ENCODE peak calls at places on chromosomes 3 and 15, in nine cellular contexts. One of them, this sample, is unnamed.

GRCh38 chr15:88419830-88420229 is 47.4 kb downstream of the MRPL46 start:
- DNase-seq in H9: no peak
- DNase-seq in PC-3: no peak
- DNase-seq in activated CD8-positive, alpha-beta memory T cell treated with anti-CD3 and anti-CD28 coated beads for 24 hours: no peak
- DNase-seq in HEK293T: no peak
- DNase-seq in midbrain: no peak
- DNase-seq in adrenal gland: no peak
- DNase-seq in activated T-helper 1 cell treated with anti-CD3 and anti-CD28 coated beads, Interleukin-2, amount 50 U/mL, for 16 hours: no peak
- DNase-seq in nephron progenitor cell: no peak
- DNase-seq in this sample: no peak

GRCh38 chr3:99938270-99938955 is 120.8 kb downstream of the CMSS1 start:
- DNase-seq in adrenal gland: no peak
- DNase-seq in nephron progenitor cell: no peak
- DNase-seq in H9: no peak
- DNase-seq in PC-3: no peak
- DNase-seq in midbrain: no peak
- DNase-seq in activated CD8-positive, alpha-beta memory T cell treated with anti-CD3 and anti-CD28 coated beads for 24 hours: no peak
- DNase-seq in HEK293T: no peak
- DNase-seq in activated T-helper 1 cell treated with anti-CD3 and anti-CD28 coated beads, Interleukin-2, amount 50 U/mL, for 16 hours: no peak
- DNase-seq in this sample: no peak

GRCh38 chr3:73399106-73399505 is 225.6 kb downstream of the PDZRN3 start:
- DNase-seq in activated T-helper 1 cell treated with anti-CD3 and anti-CD28 coated beads, Interleukin-2, amount 50 U/mL, for 16 hours: no peak
- DNase-seq in activated CD8-positive, alpha-beta memory T cell treated with anti-CD3 and anti-CD28 coated beads for 24 hours: no peak
- DNase-seq in nephron progenitor cell: no peak
- DNase-seq in HEK293T: no peak
- DNase-seq in PC-3: no peak
- DNase-seq in midbrain: no peak
- DNase-seq in H9: no peak
- DNase-seq in adrenal gland: no peak
- DNase-seq in this sample: no peak

GRCh38 chr3:150871192-150871591 is 34.0 kb downstream of the MINDY4B start:
- DNase-seq in midbrain: no peak
- DNase-seq in HEK293T: no peak
- DNase-seq in adrenal gland: no peak
- DNase-seq in PC-3: peak
- DNase-seq in activated CD8-positive, alpha-beta memory T cell treated with anti-CD3 and anti-CD28 coated beads for 24 hours: no peak
- DNase-seq in nephron progenitor cell: no peak
- DNase-seq in H9: no peak
- DNase-seq in activated T-helper 1 cell treated with anti-CD3 and anti-CD28 coated beads, Interleukin-2, amount 50 U/mL, for 16 hours: no peak
- DNase-seq in this sample: no peak

GRCh38 chr15:77547801-77548607 is 84.7 kb downstream of the LINGO1 start:
- DNase-seq in HEK293T: no peak
- DNase-seq in H9: peak
- DNase-seq in midbrain: no peak
- DNase-seq in activated T-helper 1 cell treated with anti-CD3 and anti-CD28 coated beads, Interleukin-2, amount 50 U/mL, for 16 hours: no peak
- DNase-seq in activated CD8-positive, alpha-beta memory T cell treated with anti-CD3 and anti-CD28 coated beads for 24 hours: no peak
- DNase-seq in nephron progenitor cell: no peak
- DNase-seq in adrenal gland: no peak
- DNase-seq in PC-3: no peak
- DNase-seq in this sample: no peak

GRCh38 chr3:380801-381200 is 184.2 kb downstream of the CHL1 start:
- DNase-seq in H9: no peak
- DNase-seq in activated T-helper 1 cell treated with anti-CD3 and anti-CD28 coated beads, Interleukin-2, amount 50 U/mL, for 16 hours: no peak
- DNase-seq in HEK293T: no peak
- DNase-seq in midbrain: no peak
- DNase-seq in activated CD8-positive, alpha-beta memory T cell treated with anti-CD3 and anti-CD28 coated beads for 24 hours: no peak
- DNase-seq in nephron progenitor cell: no peak
- DNase-seq in PC-3: peak
- DNase-seq in adrenal gland: no peak
- DNase-seq in this sample: no peak

GRCh38 chr3:29683306-29683993 is 402.6 kb downstream of the RBMS3 start:
- DNase-seq in PC-3: peak
- DNase-seq in HEK293T: peak
- DNase-seq in nephron progenitor cell: no peak
- DNase-seq in adrenal gland: peak
- DNase-seq in midbrain: no peak
- DNase-seq in activated T-helper 1 cell treated with anti-CD3 and anti-CD28 coated beads, Interleukin-2, amount 50 U/mL, for 16 hours: no peak
- DNase-seq in activated CD8-positive, alpha-beta memory T cell treated with anti-CD3 and anti-CD28 coated beads for 24 hours: no peak
- DNase-seq in H9: no peak
- DNase-seq in this sample: no peak

GRCh38 chr3:56131976-56132590 is 336.2 kb downstream of the ERC2 start:
- DNase-seq in H9: no peak
- DNase-seq in HEK293T: peak
- DNase-seq in activated T-helper 1 cell treated with anti-CD3 and anti-CD28 coated beads, Interleukin-2, amount 50 U/mL, for 16 hours: no peak
- DNase-seq in midbrain: no peak
- DNase-seq in nephron progenitor cell: no peak
- DNase-seq in activated CD8-positive, alpha-beta memory T cell treated with anti-CD3 and anti-CD28 coated beads for 24 hours: no peak
- DNase-seq in adrenal gland: peak
- DNase-seq in PC-3: peak
- DNase-seq in this sample: no peak

GRCh38 chr15:95603802-95604201 is 726.7 kb upstream of the NR2F2 start:
- DNase-seq in adrenal gland: no peak
- DNase-seq in PC-3: no peak
- DNase-seq in activated CD8-positive, alpha-beta memory T cell treated with anti-CD3 and anti-CD28 coated beads for 24 hours: no peak
- DNase-seq in HEK293T: no peak
- DNase-seq in nephron progenitor cell: no peak
- DNase-seq in midbrain: no peak
- DNase-seq in activated T-helper 1 cell treated with anti-CD3 and anti-CD28 coated beads, Interleukin-2, amount 50 U/mL, for 16 hours: no peak
- DNase-seq in H9: no peak
- DNase-seq in this sample: no peak

GRCh38 chr15:28783873-28784272 is 64.6 kb downstream of the GOLGA6L7 start:
- DNase-seq in midbrain: no peak
- DNase-seq in nephron progenitor cell: no peak
- DNase-seq in H9: no peak
- DNase-seq in adrenal gland: peak
- DNase-seq in activated T-helper 1 cell treated with anti-CD3 and anti-CD28 coated beads, Interleukin-2, amount 50 U/mL, for 16 hours: no peak
- DNase-seq in PC-3: no peak
- DNase-seq in HEK293T: no peak
- DNase-seq in activated CD8-positive, alpha-beta memory T cell treated with anti-CD3 and anti-CD28 coated beads for 24 hours: no peak
- DNase-seq in this sample: no peak

GRCh38 chr3:312170-312569 is 115.6 kb downstream of the CHL1 start:
- DNase-seq in activated CD8-positive, alpha-beta memory T cell treated with anti-CD3 and anti-CD28 coated beads for 24 hours: no peak
- DNase-seq in adrenal gland: no peak
- DNase-seq in midbrain: no peak
- DNase-seq in H9: no peak
- DNase-seq in nephron progenitor cell: no peak
- DNase-seq in HEK293T: no peak
- DNase-seq in activated T-helper 1 cell treated with anti-CD3 and anti-CD28 coated beads, Interleukin-2, amount 50 U/mL, for 16 hours: no peak
- DNase-seq in PC-3: no peak
- DNase-seq in this sample: no peak

GRCh38 chr3:188217011-188217463 is 63.1 kb downstream of the LPP start:
- DNase-seq in nephron progenitor cell: no peak
- DNase-seq in adrenal gland: no peak
- DNase-seq in activated T-helper 1 cell treated with anti-CD3 and anti-CD28 coated beads, Interleukin-2, amount 50 U/mL, for 16 hours: no peak
- DNase-seq in HEK293T: no peak
- DNase-seq in midbrain: no peak
- DNase-seq in PC-3: no peak
- DNase-seq in activated CD8-positive, alpha-beta memory T cell treated with anti-CD3 and anti-CD28 coated beads for 24 hours: no peak
- DNase-seq in H9: no peak
- DNase-seq in this sample: no peak

GRCh38 chr3:13158871-13159270 is 85.6 kb upstream of the IQSEC1 start:
- DNase-seq in midbrain: no peak
- DNase-seq in adrenal gland: no peak
- DNase-seq in activated T-helper 1 cell treated with anti-CD3 and anti-CD28 coated beads, Interleukin-2, amount 50 U/mL, for 16 hours: no peak
- DNase-seq in nephron progenitor cell: no peak
- DNase-seq in H9: no peak
- DNase-seq in PC-3: no peak
- DNase-seq in HEK293T: no peak
- DNase-seq in activated CD8-positive, alpha-beta memory T cell treated with anti-CD3 and anti-CD28 coated beads for 24 hours: no peak
- DNase-seq in this sample: peak

GRCh38 chr3:69999191-70000027 is at the start of gene SAMMSON:
- DNase-seq in adrenal gland: no peak
- DNase-seq in activated T-helper 1 cell treated with anti-CD3 and anti-CD28 coated beads, Interleukin-2, amount 50 U/mL, for 16 hours: no peak
- DNase-seq in nephron progenitor cell: no peak
- DNase-seq in HEK293T: no peak
- DNase-seq in H9: peak
- DNase-seq in activated CD8-positive, alpha-beta memory T cell treated with anti-CD3 and anti-CD28 coated beads for 24 hours: no peak
- DNase-seq in PC-3: peak
- DNase-seq in midbrain: no peak
- DNase-seq in this sample: no peak

GRCh38 chr3:167895684-167896083 is 160.2 kb downstream of the SERPINI1 start:
- DNase-seq in H9: peak
- DNase-seq in nephron progenitor cell: peak
- DNase-seq in midbrain: no peak
- DNase-seq in HEK293T: no peak
- DNase-seq in activated CD8-positive, alpha-beta memory T cell treated with anti-CD3 and anti-CD28 coated beads for 24 hours: no peak
- DNase-seq in PC-3: no peak
- DNase-seq in activated T-helper 1 cell treated with anti-CD3 and anti-CD28 coated beads, Interleukin-2, amount 50 U/mL, for 16 hours: no peak
- DNase-seq in adrenal gland: no peak
- DNase-seq in this sample: no peak

GRCh38 chr3:155890671-155891190 is 20.3 kb downstream of the GMPS start:
- DNase-seq in adrenal gland: no peak
- DNase-seq in nephron progenitor cell: no peak
- DNase-seq in PC-3: peak
- DNase-seq in H9: no peak
- DNase-seq in HEK293T: no peak
- DNase-seq in activated CD8-positive, alpha-beta memory T cell treated with anti-CD3 and anti-CD28 coated beads for 24 hours: no peak
- DNase-seq in midbrain: no peak
- DNase-seq in activated T-helper 1 cell treated with anti-CD3 and anti-CD28 coated beads, Interleukin-2, amount 50 U/mL, for 16 hours: no peak
- DNase-seq in this sample: no peak

GRCh38 chr3:165624761-165625160 is 212.5 kb downstream of the BCHE start:
- DNase-seq in midbrain: no peak
- DNase-seq in HEK293T: no peak
- DNase-seq in PC-3: peak
- DNase-seq in activated CD8-positive, alpha-beta memory T cell treated with anti-CD3 and anti-CD28 coated beads for 24 hours: no peak
- DNase-seq in activated T-helper 1 cell treated with anti-CD3 and anti-CD28 coated beads, Interleukin-2, amount 50 U/mL, for 16 hours: no peak
- DNase-seq in H9: no peak
- DNase-seq in adrenal gland: no peak
- DNase-seq in nephron progenitor cell: no peak
- DNase-seq in this sample: no peak

GRCh38 chr15:41671656-41672636 is 11.7 kb downstream of the MGA start:
- DNase-seq in midbrain: no peak
- DNase-seq in HEK293T: no peak
- DNase-seq in activated T-helper 1 cell treated with anti-CD3 and anti-CD28 coated beads, Interleukin-2, amount 50 U/mL, for 16 hours: no peak
- DNase-seq in activated CD8-positive, alpha-beta memory T cell treated with anti-CD3 and anti-CD28 coated beads for 24 hours: no peak
- DNase-seq in PC-3: no peak
- DNase-seq in nephron progenitor cell: no peak
- DNase-seq in adrenal gland: no peak
- DNase-seq in H9: no peak
- DNase-seq in this sample: no peak

GRCh38 chr3:5105050-5105449 is 17.0 kb upstream of the ARL8B start:
- DNase-seq in activated CD8-positive, alpha-beta memory T cell treated with anti-CD3 and anti-CD28 coated beads for 24 hours: no peak
- DNase-seq in activated T-helper 1 cell treated with anti-CD3 and anti-CD28 coated beads, Interleukin-2, amount 50 U/mL, for 16 hours: no peak
- DNase-seq in HEK293T: no peak
- DNase-seq in adrenal gland: no peak
- DNase-seq in nephron progenitor cell: no peak
- DNase-seq in PC-3: no peak
- DNase-seq in H9: no peak
- DNase-seq in midbrain: no peak
- DNase-seq in this sample: no peak

GRCh38 chr3:72821170-72821781 is 27.0 kb downstream of the SHQ1 start:
- DNase-seq in H9: no peak
- DNase-seq in HEK293T: no peak
- DNase-seq in midbrain: no peak
- DNase-seq in PC-3: peak
- DNase-seq in activated T-helper 1 cell treated with anti-CD3 and anti-CD28 coated beads, Interleukin-2, amount 50 U/mL, for 16 hours: no peak
- DNase-seq in nephron progenitor cell: no peak
- DNase-seq in adrenal gland: no peak
- DNase-seq in activated CD8-positive, alpha-beta memory T cell treated with anti-CD3 and anti-CD28 coated beads for 24 hours: no peak
- DNase-seq in this sample: no peak

GRCh38 chr3:173688216-173688842 is 290.8 kb downstream of the NLGN1 start:
- DNase-seq in PC-3: no peak
- DNase-seq in midbrain: no peak
- DNase-seq in activated CD8-positive, alpha-beta memory T cell treated with anti-CD3 and anti-CD28 coated beads for 24 hours: no peak
- DNase-seq in adrenal gland: no peak
- DNase-seq in nephron progenitor cell: no peak
- DNase-seq in H9: no peak
- DNase-seq in activated T-helper 1 cell treated with anti-CD3 and anti-CD28 coated beads, Interleukin-2, amount 50 U/mL, for 16 hours: no peak
- DNase-seq in HEK293T: no peak
- DNase-seq in this sample: no peak

GRCh38 chr15:27730878-27731277 is 368.2 kb downstream of the OCA2 start:
- DNase-seq in PC-3: peak
- DNase-seq in activated T-helper 1 cell treated with anti-CD3 and anti-CD28 coated beads, Interleukin-2, amount 50 U/mL, for 16 hours: no peak
- DNase-seq in HEK293T: no peak
- DNase-seq in midbrain: no peak
- DNase-seq in H9: no peak
- DNase-seq in nephron progenitor cell: no peak
- DNase-seq in adrenal gland: no peak
- DNase-seq in activated CD8-positive, alpha-beta memory T cell treated with anti-CD3 and anti-CD28 coated beads for 24 hours: no peak
- DNase-seq in this sample: no peak

GRCh38 chr15:37599175-37599574 is 335.3 kb upstream of the TMCO5A start:
- DNase-seq in midbrain: no peak
- DNase-seq in activated T-helper 1 cell treated with anti-CD3 and anti-CD28 coated beads, Interleukin-2, amount 50 U/mL, for 16 hours: no peak
- DNase-seq in H9: no peak
- DNase-seq in nephron progenitor cell: no peak
- DNase-seq in activated CD8-positive, alpha-beta memory T cell treated with anti-CD3 and anti-CD28 coated beads for 24 hours: no peak
- DNase-seq in HEK293T: no peak
- DNase-seq in PC-3: no peak
- DNase-seq in adrenal gland: no peak
- DNase-seq in this sample: no peak

GRCh38 chr3:42670670-42671069 is 14.7 kb upstream of the KLHL40 start:
- DNase-seq in nephron progenitor cell: no peak
- DNase-seq in activated T-helper 1 cell treated with anti-CD3 and anti-CD28 coated beads, Interleukin-2, amount 50 U/mL, for 16 hours: no peak
- DNase-seq in adrenal gland: no peak
- DNase-seq in PC-3: no peak
- DNase-seq in HEK293T: no peak
- DNase-seq in activated CD8-positive, alpha-beta memory T cell treated with anti-CD3 and anti-CD28 coated beads for 24 hours: no peak
- DNase-seq in H9: no peak
- DNase-seq in midbrain: no peak
- DNase-seq in this sample: no peak

GRCh38 chr3:55006277-55006676 is 78.4 kb upstream of the LRTM1 start:
- DNase-seq in activated CD8-positive, alpha-beta memory T cell treated with anti-CD3 and anti-CD28 coated beads for 24 hours: no peak
- DNase-seq in activated T-helper 1 cell treated with anti-CD3 and anti-CD28 coated beads, Interleukin-2, amount 50 U/mL, for 16 hours: no peak
- DNase-seq in HEK293T: no peak
- DNase-seq in nephron progenitor cell: no peak
- DNase-seq in H9: no peak
- DNase-seq in PC-3: no peak
- DNase-seq in midbrain: no peak
- DNase-seq in adrenal gland: no peak
- DNase-seq in this sample: no peak

GRCh38 chr3:160200328-160200727 is 24.9 kb upstream of the C3orf80 start:
- DNase-seq in activated T-helper 1 cell treated with anti-CD3 and anti-CD28 coated beads, Interleukin-2, amount 50 U/mL, for 16 hours: no peak
- DNase-seq in adrenal gland: no peak
- DNase-seq in PC-3: no peak
- DNase-seq in HEK293T: no peak
- DNase-seq in H9: no peak
- DNase-seq in activated CD8-positive, alpha-beta memory T cell treated with anti-CD3 and anti-CD28 coated beads for 24 hours: no peak
- DNase-seq in nephron progenitor cell: no peak
- DNase-seq in midbrain: no peak
- DNase-seq in this sample: no peak

GRCh38 chr3:175075269-175075668 is 216.1 kb downstream of the NAALADL2 start:
- DNase-seq in activated T-helper 1 cell treated with anti-CD3 and anti-CD28 coated beads, Interleukin-2, amount 50 U/mL, for 16 hours: no peak
- DNase-seq in midbrain: no peak
- DNase-seq in HEK293T: no peak
- DNase-seq in PC-3: peak
- DNase-seq in activated CD8-positive, alpha-beta memory T cell treated with anti-CD3 and anti-CD28 coated beads for 24 hours: no peak
- DNase-seq in nephron progenitor cell: no peak
- DNase-seq in adrenal gland: no peak
- DNase-seq in H9: no peak
- DNase-seq in this sample: no peak

GRCh38 chr15:72116680-72117447 is 1.1 kb downstream of the MYO9A start:
- DNase-seq in activated CD8-positive, alpha-beta memory T cell treated with anti-CD3 and anti-CD28 coated beads for 24 hours: no peak
- DNase-seq in nephron progenitor cell: no peak
- DNase-seq in midbrain: peak
- DNase-seq in H9: no peak
- DNase-seq in HEK293T: peak
- DNase-seq in activated T-helper 1 cell treated with anti-CD3 and anti-CD28 coated beads, Interleukin-2, amount 50 U/mL, for 16 hours: no peak
- DNase-seq in PC-3: peak
- DNase-seq in adrenal gland: peak
- DNase-seq in this sample: peak

GRCh38 chr15:57358611-57359010 is 17.7 kb upstream of the CGNL1 start:
- DNase-seq in midbrain: no peak
- DNase-seq in HEK293T: no peak
- DNase-seq in H9: no peak
- DNase-seq in activated CD8-positive, alpha-beta memory T cell treated with anti-CD3 and anti-CD28 coated beads for 24 hours: no peak
- DNase-seq in nephron progenitor cell: no peak
- DNase-seq in PC-3: no peak
- DNase-seq in adrenal gland: no peak
- DNase-seq in activated T-helper 1 cell treated with anti-CD3 and anti-CD28 coated beads, Interleukin-2, amount 50 U/mL, for 16 hours: no peak
- DNase-seq in this sample: no peak

GRCh38 chr3:191068946-191069813 is 129.9 kb upstream of the OSTN start:
- DNase-seq in H9: no peak
- DNase-seq in adrenal gland: no peak
- DNase-seq in nephron progenitor cell: no peak
- DNase-seq in activated T-helper 1 cell treated with anti-CD3 and anti-CD28 coated beads, Interleukin-2, amount 50 U/mL, for 16 hours: no peak
- DNase-seq in midbrain: no peak
- DNase-seq in activated CD8-positive, alpha-beta memory T cell treated with anti-CD3 and anti-CD28 coated beads for 24 hours: no peak
- DNase-seq in PC-3: peak
- DNase-seq in HEK293T: no peak
- DNase-seq in this sample: no peak

GRCh38 chr3:147574622-147575021 is 165.5 kb downstream of the ZIC1 start:
- DNase-seq in activated T-helper 1 cell treated with anti-CD3 and anti-CD28 coated beads, Interleukin-2, amount 50 U/mL, for 16 hours: no peak
- DNase-seq in PC-3: no peak
- DNase-seq in midbrain: no peak
- DNase-seq in nephron progenitor cell: no peak
- DNase-seq in activated CD8-positive, alpha-beta memory T cell treated with anti-CD3 and anti-CD28 coated beads for 24 hours: no peak
- DNase-seq in H9: no peak
- DNase-seq in adrenal gland: no peak
- DNase-seq in HEK293T: no peak
- DNase-seq in this sample: no peak

This sample was measured in G401.